ENCODE peak calls at places on chromosomes 1 and 21, in eight cellular contexts. I is hepatocyte; T is adrenal gland; H is stimulated activated CD8-positive, alpha-beta memory T cell treated with anti-CD3 and anti-CD28 coated beads, Interleukin-7, amount 100 ng/mL, for 1 hour; Y is NCI-H146; W is left cardiac atrium; O is islet precursor cell; E is activated T-cell treated with anti-CD3 and anti-CD28 coated beads for 24 hours. L is an unnamed sample.

GRCh38 chr1:55231745-55232144 is 16.6 kb upstream of the USP24 start:
- DNase-seq in O (no peak), E (no peak), Y (no peak), T (no peak), W (no peak), H (no peak), I (no peak), L (no peak)

GRCh38 chr21:29501451-29501850 is 202.7 kb downstream of the BACH1 start:
- DNase-seq in T (no peak), W (no peak), O (no peak), Y (no peak), E (no peak), H (no peak), I (no peak), L (no peak)

GRCh38 chr1:238489006-238489405 is 598.3 kb upstream of the ZP4 start:
- DNase-seq in H (no peak), W (no peak), T (no peak), E (no peak), Y (peak), O (no peak), I (no peak), L (no peak)

GRCh38 chr1:226664413-226665101 is 74.5 kb downstream of the ITPKB start:
- DNase-seq in I (peak), W (peak), Y (no peak), H (no peak), T (no peak), E (no peak), O (peak), L (no peak)

GRCh38 chr21:45835301-45836267 is 146.0 kb upstream of the COL6A1 start:
- DNase-seq in E (no peak), O (no peak), W (no peak), H (no peak), T (no peak), Y (no peak), I (no peak), L (no peak)

GRCh38 chr1:108639899-108640560 is 20.9 kb downstream of the HENMT1 start:
- DNase-seq in T (no peak), H (no peak), Y (no peak), W (no peak), E (peak), I (no peak), O (no peak), L (no peak)

GRCh38 chr1:206419783-206420182 is 50.5 kb upstream of the IKBKE start:
- DNase-seq in I (no peak), T (no peak), Y (no peak), H (no peak), O (no peak), W (no peak), E (no peak), L (no peak)

GRCh38 chr1:57131257-57131656 is 165.4 kb upstream of the C8B start:
- DNase-seq in T (no peak), I (no peak), Y (no peak), E (no peak), O (no peak), H (no peak), W (no peak), L (no peak)

GRCh38 chr21:46093668-46094400 is 4.1 kb upstream of the COL6A2 start:
- DNase-seq in I (no peak), W (no peak), O (peak), E (no peak), T (no peak), Y (no peak), H (no peak), L (no peak)

GRCh38 chr1:99424087-99424486 is 159.8 kb downstream of the PLPPR4 start:
- DNase-seq in W (no peak), T (no peak), E (no peak), Y (no peak), H (no peak), O (no peak), I (no peak), L (no peak)

GRCh38 chr1:159214149-159214760 is 9.6 kb downstream of the ACKR1 start:
- DNase-seq in T (peak), H (no peak), I (peak), Y (peak), E (peak), W (peak), O (peak), L (peak)

L was measured in NCI-H1930.